ENCODE peak calls at places on chromosomes 7 and 10, in five cellular contexts. R is CD4-positive, alpha-beta T cell; L is thoracic aorta; J is mammary epithelial cell; K is psoas muscle. D is an unnamed sample.

GRCh38 chr7:29924006-29924405 is 65.6 kb downstream of the SCRN1 start:
- DNase-seq in R (no peak), L (no peak), J (no peak), K (no peak), D (no peak)

GRCh38 chr7:95798401-95798930 is 26.1 kb downstream of the DYNC1I1 start:
- DNase-seq in R (no peak), L (no peak), J (no peak), K (no peak), D (no peak)

GRCh38 chr7:39686261-39686924 is 63.0 kb downstream of the RALA start:
- DNase-seq in R (no peak), L (no peak), J (peak; percentile 26), K (no peak), D (no peak)

GRCh38 chr10:101824736-101825135 is 6.5 kb upstream of the OGA start:
- DNase-seq in R (no peak), L (no peak), J (no peak), K (no peak), D (no peak)

GRCh38 chr7:50342616-50343114 is 38.1 kb downstream of the IKZF1 start:
- DNase-seq in R (no peak), L (no peak), J (no peak), K (no peak), D (no peak)

GRCh38 chr7:117750612-117751563 is 122.4 kb downstream of the CTTNBP2 start:
- DNase-seq in R (no peak), L (no peak), J (no peak), K (no peak), D (no peak)

GRCh38 chr7:38840736-38841460 is 68.1 kb downstream of the VPS41 start:
- DNase-seq in R (no peak), L (no peak), J (peak; percentile 17), K (no peak), D (no peak)

GRCh38 chr7:68185641-68186040 is 1189.0 kb downstream of the TYW1 start:
- DNase-seq in R (no peak), L (no peak), J (no peak), K (no peak), D (no peak)

GRCh38 chr7:102823715-102824114 is 74.9 kb downstream of the FAM185A start:
- DNase-seq in R (no peak), L (no peak), J (no peak), K (no peak), D (no peak)

GRCh38 chr7:105014725-105015630 is 973 bp downstream of the KMT2E start:
- DNase-seq in R (peak; percentile 37), L (no peak), J (peak; percentile 68), K (no peak), D (no peak)

GRCh38 chr7:132919776-132920175 is 162.1 kb downstream of the CHCHD3 start:
- DNase-seq in R (no peak), L (no peak), J (no peak), K (no peak), D (no peak)

GRCh38 chr7:141702047-141702567 is at the start of gene DENND11:
- DNase-seq in R (peak; percentile 12), L (no peak), J (peak; percentile 41), K (peak; percentile 56), D (peak; percentile 93)

GRCh38 chr10:80497187-80498038 is 40.3 kb upstream of the SH2D4B start:
- DNase-seq in R (no peak), L (no peak), J (peak; percentile 50), K (peak; percentile 39), D (no peak)

GRCh38 chr7:114795475-114795874 is 126.4 kb upstream of the MDFIC start:
- DNase-seq in R (no peak), L (no peak), J (no peak), K (no peak), D (no peak)

GRCh38 chr10:64093946-64094560 is 572.9 kb downstream of the REEP3 start:
- DNase-seq in R (no peak), L (no peak), J (no peak), K (no peak), D (no peak)

GRCh38 chr7:148650232-148650858 is 48.4 kb upstream of the CUL1 start:
- DNase-seq in R (no peak), L (no peak), J (peak; percentile 49), K (no peak), D (no peak)

GRCh38 chr10:80552151-80552646 is 14.5 kb downstream of the SH2D4B start:
- DNase-seq in R (no peak), L (no peak), J (no peak), K (no peak), D (no peak)

GRCh38 chr7:142793156-142793555 is 22.4 kb downstream of the PRSS2 start:
- DNase-seq in R (no peak), L (no peak), J (peak; percentile 9), K (no peak), D (no peak)

GRCh38 chr7:155531686-155532085 is 14.7 kb downstream of the CNPY1 start:
- DNase-seq in R (no peak), L (no peak), J (no peak), K (no peak), D (no peak)

GRCh38 chr7:33901199-33901598 is 4.1 kb upstream of the BMPER start:
- DNase-seq in R (no peak), L (no peak), J (no peak), K (no peak), D (no peak)

GRCh38 chr7:29915481-29916215 is 74.0 kb downstream of the SCRN1 start:
- DNase-seq in R (no peak), L (no peak), J (no peak), K (no peak), D (no peak)

GRCh38 chr7:47882635-47883034 is 65.6 kb downstream of the PKD1L1 start:
- DNase-seq in R (no peak), L (no peak), J (no peak), K (no peak), D (no peak)

GRCh38 chr7:80622531-80622930 is 15.9 kb upstream of the CD36 start:
- DNase-seq in R (no peak), L (no peak), J (peak; percentile 23), K (no peak), D (no peak)

GRCh38 chr10:13338337-13339128 is 9.6 kb downstream of the SEPHS1 start:
- DNase-seq in R (no peak), L (no peak), J (no peak), K (no peak), D (no peak)

GRCh38 chr10:68599754-68600040 is 39.6 kb downstream of the TET1 start:
- DNase-seq in R (no peak), L (no peak), J (no peak), K (no peak), D (no peak)

GRCh38 chr7:17580861-17581260 is 282.4 kb downstream of the AHR start:
- DNase-seq in R (no peak), L (no peak), J (no peak), K (no peak), D (no peak)

GRCh38 chr7:45703373-45703821 is 129.2 kb downstream of the ADCY1 start:
- DNase-seq in R (no peak), L (no peak), J (no peak), K (no peak), D (peak; percentile 49)

GRCh38 chr10:129629911-129630310 is 162.9 kb downstream of the MGMT start:
- DNase-seq in R (no peak), L (no peak), J (no peak), K (no peak), D (peak; percentile 50)

GRCh38 chr10:84265378-84265777 is 20.5 kb downstream of the RGR start:
- DNase-seq in R (no peak), L (no peak), J (no peak), K (no peak), D (no peak)

GRCh38 chr10:95566121-95566520 is 5.0 kb upstream of the SORBS1 start:
- DNase-seq in R (no peak), L (no peak), J (no peak), K (no peak), D (no peak)
- H3K27ac ChIP-seq in R (no peak overlapping the region), L (no peak overlapping the region), J (no peak overlapping the region), K (no peak overlapping the region), D (no peak overlapping the region)

GRCh38 chr7:125363873-125364272 is 434.2 kb upstream of the POT1 start:
- DNase-seq in R (no peak), L (no peak), J (no peak), K (no peak), D (no peak)
- TF ChIP-seq CTCF in R (no peak), L (no peak), J (no peak), K (no peak), D (no peak)

DNA sequence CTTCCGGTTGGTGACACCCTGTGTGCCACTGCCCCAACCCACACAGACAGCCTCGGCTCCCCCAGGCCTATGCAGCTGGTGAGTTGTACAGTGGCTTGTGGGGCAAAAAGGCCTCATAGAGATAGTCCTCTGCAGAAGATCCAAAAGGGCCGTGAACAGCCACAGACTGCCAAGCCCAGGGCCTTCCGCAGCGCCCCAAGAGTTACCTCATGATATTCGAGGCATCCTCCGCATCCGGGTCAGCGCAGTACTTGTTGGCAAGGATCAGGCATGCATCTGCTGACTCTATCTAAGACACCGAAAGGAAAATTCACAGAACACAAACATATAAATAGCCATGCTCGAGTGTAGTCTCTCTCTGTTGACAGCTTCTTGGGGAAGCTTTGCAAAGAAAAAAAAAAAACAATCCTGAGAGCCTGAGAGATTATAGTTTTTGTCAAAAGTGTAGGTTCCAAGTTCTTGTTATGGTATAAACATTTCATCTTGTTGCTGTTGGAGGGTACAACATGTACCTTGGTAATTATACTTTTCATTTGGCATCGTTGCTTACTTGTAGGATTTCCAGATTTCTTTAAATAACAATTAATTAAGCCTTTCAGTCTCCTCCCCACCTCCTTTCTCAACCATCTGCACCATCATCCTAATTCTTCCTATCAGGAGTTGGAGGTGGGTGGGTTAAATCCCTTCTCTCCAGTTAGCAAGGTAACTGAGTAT is 553.0 kb downstream of the KCNMA1 start:
- DNase-seq in R (no peak), L (no peak), J (no peak), K (peak; percentile 22), D (peak; percentile 26)
- H3K27ac ChIP-seq in R (no peak overlapping the region), L (peak overlapping the region; percentile 55), J (no peak overlapping the region), K (no peak overlapping the region), D (no peak overlapping the region)

GRCh38 chr10:44925224-44925623 is 14.1 kb downstream of the TMEM72 start:
- DNase-seq in R (no peak), L (no peak), J (no peak), K (no peak), D (no peak)
- TF ChIP-seq CTCF in R (no peak), L (no peak), J (no peak), K (no peak), D (no peak)